ENCODE peak calls at places on chromosomes 13 and 19, in nine cellular contexts. P is IMR-90, U is breast epithelium, X is K562, B is stomach, Q is ovary, V is upper lobe of left lung, A is HCT116, R is uterus. H is an unnamed sample. For H3K4me1, the result is how much of the 10 kb centered on the place peaks cover.

GRCh38 chr19:14686411-14686810 is 3.4 kb upstream of the ZNF333 start:
- DNase-seq in P (peak), U (no peak), X (no peak), B (no peak), Q (no peak), V (no peak), A (peak), R (no peak), H (peak)

GRCh38 chr19:35403116-35403760 is 32.4 kb downstream of the GPR42 start:
- DNase-seq in P (no peak), U (no peak), X (no peak), B (no peak), Q (no peak), V (no peak), A (no peak), R (no peak), H (no peak)

GRCh38 chr19:11347546-11347945 is 1.2 kb downstream of the CCDC159 start:
- DNase-seq in P (no peak), U (no peak), X (no peak), B (no peak), Q (no peak), V (no peak), A (no peak), R (no peak), H (no peak)

GRCh38 chr19:10744222-10744847 is 26.5 kb downstream of the DNM2 start:
- DNase-seq in P (no peak), U (no peak), X (no peak), B (peak), Q (no peak), V (no peak), A (no peak), R (no peak), H (no peak)

GRCh38 chr19:13574933-13575332 is 68.7 kb upstream of the CACNA1A start:
- DNase-seq in P (peak), U (no peak), X (peak), B (no peak), Q (no peak), V (peak), A (peak), R (no peak), H (no peak)

GRCh38 chr19:6161271-6161850 is 25.9 kb downstream of the ACSBG2 start:
- DNase-seq in P (no peak), U (no peak), X (peak), B (no peak), Q (no peak), V (no peak), A (peak), R (peak), H (peak)

GRCh38 chr19:17703823-17704463 is 15.3 kb upstream of the MAP1S start:
- DNase-seq in P (peak), U (no peak), X (peak), B (peak), Q (no peak), V (no peak), A (peak), R (no peak), H (peak)

GRCh38 chr19:36121486-36122124 is 6.3 kb downstream of the TBCB start:
- DNase-seq in P (no peak), U (no peak), X (no peak), B (no peak), Q (no peak), V (peak), A (no peak), R (no peak), H (no peak)

GRCh38 chr13:24141333-24141910 is 19.1 kb upstream of the SPATA13 start:
- DNase-seq in P (peak), U (no peak), X (no peak), B (no peak), Q (no peak), V (no peak), A (no peak), R (no peak), H (no peak)

GRCh38 chr13:35914662-35915061 is 216.5 kb downstream of the DCLK1 start:
- DNase-seq in P (no peak), U (no peak), X (no peak), B (no peak), Q (no peak), V (no peak), A (no peak), R (no peak), H (no peak)

GRCh38 chr13:19845758-19846157 is 17.7 kb downstream of the ZMYM5 start:
- DNase-seq in P (peak), U (no peak), X (peak), B (no peak), Q (peak), V (no peak), A (peak), R (peak), H (no peak)

GRCh38 chr13:28059214-28059613 is 41.2 kb downstream of the FLT3 start:
- DNase-seq in P (peak), U (no peak), X (peak), B (peak), Q (no peak), V (no peak), A (peak), R (no peak), H (peak)

GRCh38 chr19:13764821-13765394 is 586 bp downstream of the MRI1 start:
- DNase-seq in P (no peak), U (no peak), X (peak), B (peak), Q (peak), V (peak), A (no peak), R (no peak), H (peak)

GRCh38 chr13:98478134-98479129 is 98.5 kb downstream of the STK24 start:
- DNase-seq in P (peak), U (no peak), X (peak), B (no peak), Q (no peak), V (no peak), A (no peak), R (no peak), H (no peak)

GRCh38 chr19:5713228-5713627 is 6.7 kb downstream of the LONP1 start:
- DNase-seq in P (no peak), U (no peak), X (no peak), B (no peak), Q (no peak), V (no peak), A (no peak), R (no peak), H (no peak)

GRCh38 chr13:98877936-98878335 is 99.9 kb downstream of the DOCK9 start:
- DNase-seq in P (no peak), U (no peak), X (no peak), B (no peak), Q (no peak), V (no peak), A (no peak), R (no peak), H (no peak)

GRCh38 chr13:61777281-61777680 is 361.6 kb upstream of the PCDH20 start:
- DNase-seq in P (no peak), U (no peak), X (no peak), B (no peak), Q (no peak), V (no peak), A (no peak), R (no peak), H (no peak)

GRCh38 chr13:37905736-37906135 is 36.2 kb upstream of the TRPC4 start:
- DNase-seq in P (no peak), U (no peak), X (no peak), B (no peak), Q (no peak), V (no peak), A (no peak), R (no peak), H (no peak)

GRCh38 chr19:4108767-4109625 is 14.9 kb downstream of the MAP2K2 start:
- DNase-seq in P (no peak), U (no peak), X (no peak), B (peak), Q (no peak), V (peak), A (no peak), R (no peak), H (peak)
- TF ChIP-seq POLR2A in P (no peak), U (no peak), X (no peak), B (no peak), Q (no peak), V (no peak), A (no peak), R (no peak), H (no peak)

DNA sequence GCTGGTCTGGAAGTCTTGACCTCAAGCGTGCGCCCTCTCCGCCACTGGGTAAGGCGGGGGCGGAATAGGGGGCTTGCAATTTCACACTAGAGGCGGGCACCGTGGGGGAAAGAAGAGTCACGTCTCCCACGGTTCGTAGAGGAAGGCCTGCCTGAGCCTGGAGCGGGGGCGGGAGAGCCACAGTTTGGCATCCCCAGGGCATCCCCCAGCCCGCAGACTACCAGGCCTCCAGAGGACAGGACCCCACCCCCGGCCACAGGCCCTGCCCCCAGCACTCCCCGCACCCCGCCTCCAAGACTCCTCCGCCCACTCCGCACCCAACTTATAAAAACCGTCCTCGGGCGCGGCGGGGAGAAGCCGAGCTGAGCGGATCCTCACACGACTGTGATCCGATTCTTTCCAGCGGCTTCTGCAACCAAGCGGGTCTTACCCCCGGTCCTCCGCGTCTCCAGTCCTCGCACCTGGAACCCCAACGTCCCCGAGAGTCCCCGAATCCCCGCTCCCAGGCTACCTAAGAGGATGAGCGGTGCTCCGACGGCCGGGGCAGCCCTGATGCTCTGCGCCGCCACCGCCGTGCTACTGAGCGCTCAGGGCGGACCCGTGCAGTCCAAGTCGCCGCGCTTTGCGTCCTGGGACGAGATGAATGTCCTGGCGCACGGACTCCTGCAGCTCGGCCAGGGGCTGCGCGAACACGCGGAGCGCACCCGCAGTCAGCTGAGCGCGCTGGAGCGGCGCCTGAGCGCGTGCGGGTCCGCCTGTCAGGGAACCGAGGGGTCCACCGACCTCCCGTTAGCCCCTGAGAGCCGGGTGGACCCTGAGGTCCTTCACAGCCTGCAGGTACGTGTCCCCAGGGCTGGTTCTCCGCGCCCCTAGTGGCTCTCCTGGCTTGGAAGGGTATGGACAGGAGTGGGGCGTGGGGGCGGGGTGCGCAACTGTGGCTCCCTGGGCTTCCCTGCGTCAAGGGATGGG is at the start of gene ANGPTL4:
- DNase-seq in P (peak), U (peak), X (peak), B (peak), Q (no peak), V (peak), A (peak), R (peak), H (peak)
- H3K4me1 ChIP-seq in P (under half), U (under half), X (under half), B (half or more), Q (under half), V (half or more), A (half or more), R (under half), H (half or more)

GRCh38 chr19:50333737-50334617 is 4.8 kb upstream of the KCNC3 start:
- DNase-seq in P (no peak), U (peak), X (peak), B (peak), Q (peak), V (peak), A (no peak), R (peak), H (peak)
- TF ChIP-seq POLR2A in P (no peak), U (peak), X (peak), B (no peak), Q (no peak), V (peak), A (no peak), R (no peak), H (peak)

GRCh38 chr13:76161143-76161542 is 525.0 kb downstream of the LMO7 start:
- DNase-seq in P (peak), U (no peak), X (no peak), B (no peak), Q (no peak), V (no peak), A (no peak), R (no peak), H (no peak)
- H3K4me1 ChIP-seq in P (under half), U (under half), X (under half), B (under half), Q (under half), V (under half), A (under half), R (under half), H (under half)

DNA sequence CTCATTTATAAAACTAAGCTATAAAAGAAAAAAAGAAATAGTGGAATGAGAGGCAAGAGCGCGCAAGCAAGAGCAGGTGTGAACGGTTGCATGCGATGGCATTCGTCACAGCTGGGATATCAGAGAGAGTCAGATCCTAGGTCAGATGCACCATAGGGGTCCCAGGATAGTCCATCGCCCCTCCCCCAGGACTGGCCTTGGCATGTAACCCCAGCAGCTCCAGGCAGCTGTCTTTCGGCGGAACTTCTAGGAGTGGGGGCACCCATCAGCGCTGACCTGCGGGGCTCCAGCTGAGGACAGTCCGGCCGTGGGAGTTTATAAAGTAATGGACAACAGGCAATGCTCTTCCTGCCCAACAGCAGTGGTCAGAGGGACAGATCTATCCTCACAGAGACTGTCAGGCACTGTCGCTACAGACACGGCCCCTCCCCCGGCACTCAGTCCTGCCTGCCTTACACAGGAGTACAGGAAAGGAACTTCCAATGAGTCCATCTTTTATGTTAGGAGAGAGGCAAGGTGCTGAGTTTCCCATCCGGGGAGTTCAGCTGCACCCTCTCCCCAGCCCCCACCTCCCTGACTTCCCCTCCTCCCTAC is 1.4 kb downstream of the SIAH3 start:
- DNase-seq in P (no peak), U (no peak), X (no peak), B (no peak), Q (no peak), V (peak), A (no peak), R (no peak), H (no peak)
- TF ChIP-seq POLR2A in P (no peak), U (no peak), X (no peak), B (no peak), Q (no peak), V (no peak), A (no peak), R (no peak), H (no peak)

GRCh38 chr19:29831041-29831548 is 19.3 kb downstream of the CCNE1 start:
- DNase-seq in P (no peak), U (no peak), X (no peak), B (no peak), Q (no peak), V (no peak), A (peak), R (no peak), H (no peak)
- H3K4me1 ChIP-seq in P (under half), U (under half), X (under half), B (under half), Q (under half), V (under half), A (under half), R (under half), H (under half)